ENCODE peak calls at places on chromosomes 2 and 18, in six cellular contexts. B is AG09319, G is suprapubic skin, V is HFFc6, H is cardiac muscle cell, Q is heart right ventricle. T is an unnamed sample.

GRCh38 chr2:226906439-226906796 is 70.6 kb downstream of the RHBDD1 start:
- DNase-seq in B (no peak), G (no peak), V (no peak), H (no peak), Q (no peak), T (no peak)

GRCh38 chr2:31171142-31171541 is 32.9 kb upstream of the GALNT14 start:
- DNase-seq in B (no peak), G (no peak), V (no peak), H (no peak), Q (no peak), T (no peak)

GRCh38 chr2:241908686-241909420 is 39.3 kb downstream of the RTP5 start:
- DNase-seq in B (no peak), G (peak), V (no peak), H (no peak), Q (no peak), T (no peak)

GRCh38 chr2:204796581-204796980 is 251.3 kb downstream of the PARD3B start:
- DNase-seq in B (no peak), G (no peak), V (no peak), H (no peak), Q (no peak), T (no peak)

GRCh38 chr18:76490701-76491171 is 4.3 kb downstream of the ZNF516 start:
- DNase-seq in B (no peak), G (peak), V (no peak), H (peak), Q (peak), T (no peak)

GRCh38 chr2:41965886-41966285 is 81.9 kb upstream of the PKDCC start:
- DNase-seq in B (no peak), G (peak), V (no peak), H (peak), Q (no peak), T (no peak)

GRCh38 chr2:184072470-184072869 is 525.9 kb upstream of the ZNF804A start:
- DNase-seq in B (no peak), G (no peak), V (no peak), H (no peak), Q (no peak), T (no peak)

GRCh38 chr2:68043719-68044498 is 18.9 kb downstream of the C1D start:
- DNase-seq in B (no peak), G (no peak), V (peak), H (no peak), Q (no peak), T (no peak)

GRCh38 chr2:136235451-136236418 is 117.8 kb upstream of the CXCR4 start:
- DNase-seq in B (no peak), G (no peak), V (no peak), H (peak), Q (no peak), T (no peak)

GRCh38 chr18:22930089-22930713 is 2.9 kb upstream of the RBBP8 start:
- DNase-seq in B (no peak), G (peak), V (peak), H (peak), Q (peak), T (peak)

GRCh38 chr18:45874501-45875184 is 49.2 kb downstream of the SIGLEC15 start:
- DNase-seq in B (no peak), G (no peak), V (no peak), H (peak), Q (no peak), T (no peak)

GRCh38 chr2:17849260-17849659 is 29.2 kb upstream of the KCNS3 start:
- DNase-seq in B (no peak), G (no peak), V (no peak), H (no peak), Q (no peak), T (no peak)

GRCh38 chr2:43032894-43033270 is 193.5 kb downstream of the ZFP36L2 start:
- DNase-seq in B (no peak), G (peak), V (no peak), H (no peak), Q (no peak), T (no peak)

GRCh38 chr2:241354668-241355658 is 1.1 kb upstream of the FARP2 start:
- DNase-seq in B (no peak), G (peak), V (peak), H (peak), Q (peak), T (peak)

GRCh38 chr18:58859935-58860334 is 4.7 kb upstream of the ZNF532 start:
- DNase-seq in B (no peak), G (no peak), V (no peak), H (no peak), Q (no peak), T (no peak)

GRCh38 chr2:238691596-238692491 is 156.0 kb upstream of the TWIST2 start:
- DNase-seq in B (peak), G (no peak), V (no peak), H (no peak), Q (no peak), T (no peak)

DNA sequence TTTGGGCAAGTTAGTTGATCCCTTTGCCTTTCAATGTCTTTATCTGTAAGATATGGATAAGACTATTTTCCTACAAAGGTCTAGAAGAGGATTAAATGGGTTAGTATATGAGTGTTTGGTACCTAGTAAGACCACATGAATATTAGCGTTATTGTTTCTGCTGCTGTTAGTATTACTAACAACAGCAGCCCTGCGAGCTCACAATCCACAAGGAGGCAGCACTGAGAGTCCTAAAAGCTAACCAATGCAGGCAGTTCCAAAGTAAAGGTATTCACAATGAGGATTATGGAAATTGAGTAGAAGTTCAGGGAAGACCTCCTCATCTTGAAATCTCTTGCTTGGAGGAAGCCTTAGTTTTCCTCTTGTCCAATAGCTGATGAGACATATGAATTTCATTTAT is 248.9 kb downstream of the TDRD15 start:
- DNase-seq in B (no peak), G (no peak), V (no peak), H (no peak), Q (no peak), T (no peak)
- TF ChIP-seq CTCF in B (no peak), G (no peak), V (peak), H (no peak), Q (no peak), T (no peak)

DNA sequence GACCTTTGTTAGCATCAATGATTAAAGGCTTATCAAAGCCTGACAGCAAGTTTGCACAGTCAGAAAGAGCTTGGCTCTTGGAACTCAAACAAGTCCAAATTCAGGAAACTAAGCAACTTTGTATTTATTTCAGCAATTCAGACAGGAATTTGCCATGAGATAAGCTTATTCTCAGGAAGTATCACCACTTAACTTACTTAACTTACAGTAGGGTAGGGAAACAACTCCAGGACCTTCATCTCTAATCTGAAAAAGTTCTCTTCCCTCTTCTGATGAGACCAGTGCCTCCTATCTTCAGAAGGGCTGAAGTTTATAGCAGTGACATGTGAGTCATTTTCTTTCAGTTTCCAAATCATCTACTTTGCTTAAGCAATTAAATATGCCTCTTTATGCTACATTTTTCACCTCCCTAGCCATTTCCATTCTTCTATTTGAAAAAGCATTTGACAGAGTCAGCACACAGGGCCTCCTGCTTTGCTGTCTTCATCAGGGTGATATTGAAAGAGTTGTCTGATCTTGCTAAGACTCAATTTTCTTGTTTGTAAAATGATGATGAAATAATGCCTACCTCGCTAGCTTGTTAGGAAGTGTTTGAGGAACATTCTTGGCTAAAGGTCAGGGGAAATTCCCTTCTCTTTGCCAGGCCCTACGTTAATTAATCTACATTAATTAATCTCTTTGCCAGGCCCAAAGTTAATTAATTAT is 389.4 kb downstream of the RND3 start:
- DNase-seq in B (no peak), G (no peak), V (peak), H (peak), Q (no peak), T (no peak)
- TF ChIP-seq CTCF in B (peak), G (no peak), V (peak), H (peak), Q (no peak), T (no peak)

GRCh38 chr2:11534746-11535484 is 1.1 kb downstream of the GREB1 start:
- DNase-seq in B (no peak), G (no peak), V (no peak), H (no peak), Q (no peak), T (no peak)
- TF ChIP-seq CTCF in B (no peak), G (no peak), V (peak), H (peak), Q (no peak), T (no peak)

GRCh38 chr2:206438196-206438727 is 5.1 kb upstream of the ADAM23 start:
- DNase-seq in B (no peak), G (no peak), V (no peak), H (no peak), Q (no peak), T (no peak)

GRCh38 chr2:206445948-206446347 is 2.6 kb downstream of the ADAM23 start:
- DNase-seq in B (no peak), G (no peak), V (no peak), H (no peak), Q (no peak), T (no peak)

GRCh38 chr2:206443735-206444527 is 599 bp downstream of the ADAM23 start:
- DNase-seq in B (no peak), G (no peak), V (no peak), H (peak), Q (peak), T (no peak)

GRCh38 chr2:206442516-206442853 is 847 bp upstream of the ADAM23 start:
- DNase-seq in B (no peak), G (no peak), V (no peak), H (no peak), Q (no peak), T (no peak)

GRCh38 chr2:206442854-206443734 is at the start of gene ADAM23:
- DNase-seq in B (no peak), G (no peak), V (no peak), H (peak), Q (peak), T (no peak)
- TF ChIP-seq CTCF in B (no peak), G (no peak), V (no peak), H (peak), Q (no peak), T (no peak)

GRCh38 chr2:161946489-161947107 is 127.4 kb downstream of the DPP4 start:
- DNase-seq in B (peak), G (no peak), V (peak), H (peak), Q (no peak), T (no peak)
- TF ChIP-seq CTCF in B (peak), G (no peak), V (peak), H (peak), Q (no peak), T (no peak)

GRCh38 chr2:143901185-143901842 is 618.6 kb downstream of the ZEB2 start:
- DNase-seq in B (peak), G (no peak), V (peak), H (peak), Q (no peak), T (no peak)
- TF ChIP-seq CTCF in B (no peak), G (no peak), V (peak), H (peak), Q (no peak), T (no peak)

DNA sequence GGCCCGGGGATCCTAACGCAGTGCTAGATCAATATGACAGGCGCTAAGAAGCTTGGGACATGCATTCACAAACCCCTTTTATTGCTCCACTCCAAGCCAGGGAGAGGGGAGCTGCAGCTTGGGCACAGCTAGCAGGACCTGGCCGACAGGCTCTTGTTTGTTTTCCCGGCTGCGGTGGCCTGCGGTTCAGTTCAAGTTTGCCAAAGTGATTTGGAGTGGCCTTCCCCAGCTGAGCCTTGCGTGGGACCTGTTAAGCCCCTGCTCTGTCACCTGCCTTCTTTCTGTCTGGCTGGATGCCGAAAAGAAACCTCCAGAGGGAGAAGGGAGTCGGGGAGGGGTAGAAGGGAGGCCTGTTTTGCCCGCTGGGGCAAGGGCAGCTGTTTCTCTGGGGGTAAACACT is 152.2 kb downstream of the GLI2 start:
- DNase-seq in B (no peak), G (no peak), V (no peak), H (no peak), Q (no peak), T (no peak)
- TF ChIP-seq CTCF in B (no peak), G (no peak), V (no peak), H (no peak), Q (no peak), T (no peak)

DNA sequence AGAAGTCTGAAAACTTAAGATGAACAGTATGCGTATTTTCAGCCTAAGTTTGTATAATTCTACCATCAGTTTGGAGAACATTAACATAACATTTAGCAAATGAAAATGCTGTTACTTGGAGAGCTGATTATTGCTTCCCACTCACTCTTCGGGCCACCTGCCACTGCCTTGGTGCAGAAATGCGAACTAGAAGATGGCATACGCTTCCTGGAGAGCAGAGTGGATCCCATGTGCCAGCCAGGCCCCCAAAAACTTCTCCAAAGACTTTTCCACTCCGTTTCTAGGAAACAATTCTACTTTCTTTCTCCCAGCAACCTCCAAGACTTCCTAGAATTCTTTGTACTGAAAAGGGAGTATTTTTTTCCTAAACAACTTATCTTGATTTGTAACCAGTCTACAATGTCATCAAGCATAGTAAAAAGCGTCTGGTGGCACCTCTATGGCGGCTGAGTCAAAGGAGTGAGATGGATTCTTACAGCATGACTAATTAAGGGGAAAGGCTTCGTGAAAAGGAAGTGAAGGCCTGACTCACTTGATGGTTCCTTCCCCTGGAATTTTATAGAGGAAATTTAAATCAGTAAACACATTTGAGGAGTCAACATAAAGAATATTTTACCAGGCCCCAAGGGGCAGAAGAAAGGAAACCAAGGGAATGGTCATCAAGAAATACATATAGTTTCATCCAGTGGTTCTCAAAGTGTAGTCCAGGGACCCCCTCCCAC is 36.6 kb downstream of the FEZ2 start:
- DNase-seq in B (no peak), G (no peak), V (peak), H (peak), Q (no peak), T (no peak)
- TF ChIP-seq CTCF in B (no peak), G (no peak), V (no peak), H (no peak), Q (no peak), T (no peak)

DNA sequence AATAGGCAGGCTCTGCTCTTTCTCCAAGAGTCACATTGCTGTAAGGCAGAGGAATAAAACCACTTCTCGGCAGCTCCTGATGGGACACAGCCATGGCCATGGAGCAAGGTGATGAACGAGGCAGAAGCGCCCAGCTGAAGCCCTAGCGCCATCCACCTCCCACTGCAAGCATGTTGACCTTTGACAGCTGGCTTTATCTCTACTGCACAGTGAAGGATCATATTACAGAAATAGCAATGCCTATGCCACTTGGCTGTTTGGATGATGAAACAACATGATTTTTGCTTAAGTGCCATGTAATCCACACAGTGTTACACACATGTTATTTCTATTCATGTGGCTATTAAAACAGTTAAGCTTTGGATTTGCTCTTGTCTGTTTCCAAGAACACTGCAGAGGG is 167.7 kb downstream of the VAPA start:
- DNase-seq in B (no peak), G (no peak), V (no peak), H (peak), Q (no peak), T (no peak)
- TF ChIP-seq CTCF in B (no peak), G (no peak), V (no peak), H (no peak), Q (no peak), T (no peak)

DNA sequence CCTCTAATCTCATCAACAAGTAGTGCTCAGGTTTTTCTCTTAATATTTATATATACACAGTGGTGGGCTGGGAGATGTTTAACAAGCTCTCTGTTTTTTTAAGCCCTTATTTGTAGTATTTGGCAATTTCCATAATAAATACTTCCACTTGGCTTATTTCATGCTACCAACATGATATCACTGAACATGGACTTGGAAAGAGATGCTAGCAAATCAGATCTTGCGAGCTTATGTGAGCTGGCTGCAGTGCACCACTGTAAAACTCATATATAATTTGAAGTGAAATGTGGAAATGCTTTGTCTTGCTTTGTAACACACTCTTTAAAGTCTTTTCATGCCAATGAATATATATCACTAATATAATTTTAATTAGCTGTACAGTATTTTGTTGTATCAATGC is 155.7 kb downstream of the ALK start:
- DNase-seq in B (peak), G (no peak), V (no peak), H (no peak), Q (no peak), T (no peak)
- TF ChIP-seq CTCF in B (no peak), G (no peak), V (no peak), H (no peak), Q (no peak), T (no peak)

T was measured in omental fat pad.